ENCODE peak calls at places on chromosomes 7 and 10, in five cellular contexts. A is prostate gland, E is cardiac muscle cell, D is heart right ventricle, J is left ventricle myocardium inferior. P is an unnamed sample. For H3K4me1, the result is how much of the 10 kb centered on the place peaks cover.

GRCh38 chr10:110841767-110842267 is 29.9 kb upstream of the PDCD4 start:
- DNase-seq in A (no peak), E (no peak), D (no peak), J (no peak), P (no peak)

GRCh38 chr7:73885975-73886798 is 25.2 kb downstream of the TMEM270 start:
- DNase-seq in A (peak), E (peak), D (no peak), J (peak), P (no peak)

GRCh38 chr7:108290344-108291134 is 160.4 kb upstream of the LAMB4 start:
- DNase-seq in A (no peak), E (no peak), D (no peak), J (no peak), P (no peak)

GRCh38 chr7:26525413-26526287 is 234.0 kb downstream of the SNX10 start:
- DNase-seq in A (no peak), E (no peak), D (no peak), J (no peak), P (no peak)

GRCh38 chr7:128116740-128117139 is 85.5 kb upstream of the LRRC4 start:
- DNase-seq in A (no peak), E (no peak), D (no peak), J (no peak), P (no peak)

GRCh38 chr10:29412452-29413004 is 123.7 kb downstream of the LYZL1 start:
- DNase-seq in A (no peak), E (no peak), D (no peak), J (no peak), P (no peak)

GRCh38 chr7:1668932-1669485 is 1.1 kb upstream of the ELFN1 start:
- DNase-seq in A (no peak), E (no peak), D (no peak), J (no peak), P (no peak)

GRCh38 chr10:61989995-61990760 is 88.7 kb downstream of the ARID5B start:
- DNase-seq in A (no peak), E (no peak), D (no peak), J (no peak), P (no peak)

GRCh38 chr7:23679898-23680416 is at the start of gene FAM221A:
- DNase-seq in A (peak), E (peak), D (peak), J (peak), P (peak)

GRCh38 chr10:1685671-1686450 is 51.5 kb downstream of the ADARB2 start:
- DNase-seq in A (no peak), E (no peak), D (no peak), J (no peak), P (no peak)

GRCh38 chr10:100346765-100347567 is at the start of gene SCD:
- DNase-seq in A (peak), E (peak), D (peak), J (peak), P (peak)

GRCh38 chr7:67955061-67955460 is 958.4 kb downstream of the TYW1 start:
- DNase-seq in A (no peak), E (no peak), D (no peak), J (no peak), P (no peak)

GRCh38 chr7:2248984-2249694 is 7.1 kb downstream of the NUDT1 start:
- DNase-seq in A (no peak), E (no peak), D (peak), J (peak), P (no peak)

GRCh38 chr10:1110674-1111119 is 54.5 kb downstream of the WDR37 start:
- DNase-seq in A (peak), E (no peak), D (no peak), J (no peak), P (no peak)

GRCh38 chr7:157715938-157716280 is 379.1 kb downstream of the DNAJB6 start:
- DNase-seq in A (no peak), E (no peak), D (no peak), J (no peak), P (no peak)

GRCh38 chr7:114432627-114433026 is 18.0 kb downstream of the FOXP2 start:
- DNase-seq in A (no peak), E (no peak), D (no peak), J (no peak), P (no peak)

GRCh38 chr10:283916-284356 is 148.7 kb downstream of the ZMYND11 start:
- DNase-seq in A (no peak), E (no peak), D (no peak), J (no peak), P (no peak)

GRCh38 chr10:104589871-104590270 is 51.2 kb upstream of the SORCS3 start:
- DNase-seq in A (no peak), E (no peak), D (no peak), J (no peak), P (no peak)

GRCh38 chr10:8173243-8173865 is 118.9 kb downstream of the GATA3 start:
- DNase-seq in A (no peak), E (no peak), D (no peak), J (no peak), P (no peak)

GRCh38 chr10:4241724-4242345 is 456.8 kb upstream of the KLF6 start:
- DNase-seq in A (no peak), E (peak), D (peak), J (peak), P (no peak)

GRCh38 chr10:71092812-71093391 is 119.5 kb upstream of the UNC5B start:
- DNase-seq in A (peak), E (peak), D (no peak), J (no peak), P (no peak)

GRCh38 chr10:26214004-26214403 is 2.6 kb upstream of the GAD2 start:
- DNase-seq in A (no peak), E (no peak), D (no peak), J (no peak), P (no peak)

GRCh38 chr7:158695726-158696452 is 8.7 kb downstream of the NCAPG2 start:
- DNase-seq in A (peak), E (peak), D (peak), J (peak), P (peak)

DNA sequence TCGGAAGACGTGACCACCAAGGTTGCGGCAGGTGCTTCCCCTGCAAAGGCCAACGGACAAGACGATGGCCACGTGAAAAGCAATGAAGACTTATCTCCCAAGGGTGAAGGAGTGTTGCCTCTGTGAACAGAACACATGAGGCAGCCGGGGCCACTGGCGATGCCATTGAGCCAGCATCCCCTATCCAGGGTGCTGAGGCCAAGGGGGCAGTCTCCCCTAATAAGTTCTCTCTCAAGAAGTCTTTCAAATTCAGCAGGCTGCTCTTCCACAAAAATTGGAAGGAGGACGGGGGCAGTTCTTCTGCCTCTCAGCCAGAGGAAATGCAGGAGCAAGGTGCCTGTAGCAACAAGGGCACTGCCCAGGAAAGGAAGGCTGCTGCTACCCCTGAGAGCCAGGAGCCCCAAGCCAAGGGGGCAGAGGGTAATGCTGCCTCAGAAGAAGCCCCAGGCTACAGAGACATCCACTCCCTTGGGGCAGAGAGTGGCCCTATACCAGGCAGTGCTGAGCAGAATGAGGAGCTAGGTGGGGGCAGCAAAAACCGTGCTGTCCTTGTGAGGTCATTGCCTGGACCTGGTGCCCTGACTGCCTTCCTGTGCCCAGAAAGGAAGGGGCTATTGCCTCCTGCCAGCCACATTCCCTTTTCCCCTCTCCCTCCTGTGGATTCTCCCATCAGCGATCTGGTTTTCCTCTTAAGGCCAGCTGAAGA is 17.3 kb downstream of the NT5C2 start:
- DNase-seq in A (no peak), E (no peak), D (no peak), J (no peak), P (no peak)
- H3K4me1 ChIP-seq in A (under half), E (under half), D (under half), J (under half), P (under half)

DNA sequence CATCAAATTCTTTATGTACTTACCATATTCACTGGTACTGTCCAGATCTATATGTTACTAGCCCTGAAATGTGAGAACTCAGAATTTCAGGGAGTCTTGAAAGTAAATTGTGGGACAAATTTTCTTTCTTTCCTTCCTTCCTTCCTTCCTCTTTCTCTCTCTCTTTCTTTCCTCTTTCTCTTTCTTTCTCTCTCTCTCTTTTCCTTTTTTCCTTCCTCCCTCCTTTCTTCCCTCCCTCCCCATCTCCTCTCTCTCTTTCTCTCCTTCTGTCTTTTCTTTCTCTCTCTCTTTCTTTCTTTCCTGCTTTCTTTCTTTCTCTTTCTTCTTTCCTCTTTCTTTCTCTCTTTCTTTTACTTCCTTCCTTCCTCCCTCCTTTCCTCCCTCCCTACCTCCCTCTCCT is 257.4 kb upstream of the CSTF2T start:
- DNase-seq in A (no peak), E (no peak), D (no peak), J (no peak), P (no peak)
- H3K4me1 ChIP-seq in A (under half), E (under half), D (under half), J (under half), P (under half)

GRCh38 chr10:58647366-58647765 is 134.7 kb downstream of the BICC1 start:
- DNase-seq in A (no peak), E (no peak), D (no peak), J (no peak), P (no peak)

GRCh38 chr10:58645762-58646161 is 133.1 kb downstream of the BICC1 start:
- DNase-seq in A (no peak), E (no peak), D (no peak), J (no peak), P (no peak)

GRCh38 chr10:58644311-58644710 is 131.6 kb downstream of the BICC1 start:
- DNase-seq in A (no peak), E (no peak), D (no peak), J (no peak), P (no peak)

GRCh38 chr10:58651040-58651439 is 138.4 kb downstream of the BICC1 start:
- DNase-seq in A (no peak), E (no peak), D (peak), J (no peak), P (no peak)

GRCh38 chr10:58647770-58648169 is 135.1 kb downstream of the BICC1 start:
- DNase-seq in A (no peak), E (no peak), D (no peak), J (no peak), P (no peak)
- H3K4me1 ChIP-seq in A (under half), E (under half), D (under half), J (under half), P (under half)

GRCh38 chr10:78438907-78439809 is 405.5 kb downstream of the RPS24 start:
- DNase-seq in A (no peak), E (peak), D (no peak), J (no peak), P (no peak)
- H3K4me1 ChIP-seq in A (under half), E (under half), D (under half), J (under half), P (under half)

GRCh38 chr10:60422809-60423208 is 33.1 kb upstream of the ANK3 start:
- DNase-seq in A (no peak), E (no peak), D (no peak), J (no peak), P (no peak)

GRCh38 chr10:60425392-60426110 is 35.9 kb upstream of the ANK3 start:
- DNase-seq in A (no peak), E (no peak), D (no peak), J (no peak), P (no peak)

GRCh38 chr10:60426425-60426824 is 36.8 kb upstream of the ANK3 start:
- DNase-seq in A (no peak), E (no peak), D (no peak), J (no peak), P (no peak)

GRCh38 chr10:60424971-60425370 is 35.3 kb upstream of the ANK3 start:
- DNase-seq in A (no peak), E (no peak), D (no peak), J (no peak), P (no peak)

GRCh38 chr10:60423920-60424319 is 34.2 kb upstream of the ANK3 start:
- DNase-seq in A (no peak), E (no peak), D (no peak), J (no peak), P (no peak)
- H3K4me1 ChIP-seq in A (under half), E (under half), D (under half), J (under half), P (under half)

GRCh38 chr10:96584474-96584873 is 2.3 kb downstream of the TM9SF3 start:
- DNase-seq in A (no peak), E (no peak), D (no peak), J (no peak), P (no peak)
- H3K4me1 ChIP-seq in A (under half), E (under half), D (half or more), J (half or more), P (half or more)

GRCh38 chr10:31884386-31884785 is 44.2 kb downstream of the ARHGAP12 start:
- DNase-seq in A (no peak), E (no peak), D (no peak), J (no peak), P (no peak)
- H3K4me1 ChIP-seq in A (under half), E (under half), D (under half), J (under half), P (under half)

GRCh38 chr7:43679210-43680068 is 49.9 kb downstream of the COA1 start:
- DNase-seq in A (no peak), E (no peak), D (no peak), J (no peak), P (no peak)

GRCh38 chr7:43677864-43678263 is 51.5 kb downstream of the COA1 start:
- DNase-seq in A (no peak), E (no peak), D (no peak), J (no peak), P (no peak)

GRCh38 chr7:43671520-43671919 is 57.8 kb downstream of the COA1 start:
- DNase-seq in A (no peak), E (no peak), D (no peak), J (no peak), P (no peak)

GRCh38 chr7:43678315-43678714 is 51.0 kb downstream of the COA1 start:
- DNase-seq in A (no peak), E (no peak), D (no peak), J (no peak), P (no peak)

DNA sequence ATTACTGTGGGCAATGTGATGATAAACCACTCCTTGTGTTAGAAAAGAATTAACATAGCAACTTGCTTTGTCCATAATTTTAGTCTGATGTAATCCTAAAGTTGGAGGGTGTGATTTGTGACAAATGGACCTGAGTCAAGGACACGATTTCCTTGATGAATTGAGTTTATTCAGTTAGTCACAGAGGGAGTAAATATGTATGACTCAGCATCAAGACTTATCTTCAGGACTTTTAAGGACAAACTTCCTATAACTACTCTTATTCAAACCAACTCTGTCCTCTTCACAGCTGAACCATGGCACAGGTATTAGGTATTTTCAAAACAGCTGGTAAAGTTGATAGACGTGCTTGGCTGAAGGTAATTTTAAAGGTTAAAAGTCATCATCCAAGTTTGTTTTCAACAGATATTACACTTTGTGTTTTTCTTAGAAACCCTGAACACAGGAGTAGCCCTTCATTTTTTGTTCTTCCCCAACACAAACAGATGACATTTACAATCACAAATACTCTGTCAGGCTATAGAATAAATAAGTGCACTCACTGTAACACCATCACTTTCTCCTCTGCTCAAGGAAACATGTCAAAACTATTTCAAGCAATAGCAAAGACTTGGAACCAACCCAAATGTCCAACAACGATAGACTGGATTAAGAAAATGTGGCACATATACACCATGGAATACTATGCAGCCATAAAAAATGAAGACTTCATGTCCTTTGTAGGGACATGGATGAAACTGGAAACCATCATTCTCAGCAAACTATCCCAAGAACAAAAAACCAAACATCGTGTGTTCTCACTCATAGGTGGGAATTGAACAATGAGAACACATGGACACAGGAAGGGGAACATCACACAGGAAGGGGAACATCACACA is 54.5 kb downstream of the COA1 start:
- DNase-seq in A (no peak), E (no peak), D (no peak), J (no peak), P (no peak)
- H3K4me1 ChIP-seq in A (under half), E (under half), D (under half), J (under half), P (half or more)

P was measured in CD4-positive, alpha-beta memory T cell.